ENCODE peak calls at places on chromosome 4, in six cellular contexts. N is lung; R is fibroblast of pulmonary artery; P is CD4-positive, alpha-beta memory T cell; B is mesendoderm; F is IMR-90. Z is an unnamed sample.
A peak's percentile ranks its signal among the peaks of the same experiment; 100 is the strongest.

GRCh38 chr4:89800012-89800516 is 36.9 kb downstream of the SNCA start:
- DNase-seq in N (no peak), R (peak; percentile 83), P (no peak), B (no peak), F (peak; percentile 18), Z (peak; percentile 33)

GRCh38 chr4:148293571-148293970 is 148.6 kb downstream of the NR3C2 start:
- DNase-seq in N (no peak), R (no peak), P (no peak), B (no peak), F (no peak), Z (no peak)

GRCh38 chr4:87939978-87940690 is 35.4 kb upstream of the SPP1 start:
- DNase-seq in N (no peak), R (no peak), P (no peak), B (no peak), F (no peak), Z (no peak)

GRCh38 chr4:139798456-139798855 is 132.8 kb downstream of the MGST2 start:
- DNase-seq in N (no peak), R (no peak), P (no peak), B (no peak), F (peak; percentile 10), Z (no peak)

GRCh38 chr4:89382439-89382838 is 74.8 kb upstream of the GPRIN3 start:
- DNase-seq in N (no peak), R (no peak), P (no peak), B (no peak), F (no peak), Z (no peak)

GRCh38 chr4:16449381-16449780 is 223.1 kb upstream of the TAPT1 start:
- DNase-seq in N (no peak), R (no peak), P (no peak), B (no peak), F (no peak), Z (no peak)

GRCh38 chr4:109009909-109010308 is 247.1 kb upstream of the ETNPPL start:
- DNase-seq in N (no peak), R (peak; percentile 78), P (no peak), B (no peak), F (peak; percentile 84), Z (peak; percentile 86)

GRCh38 chr4:39304651-39305050 is 61.5 kb downstream of the RFC1 start:
- DNase-seq in N (no peak), R (no peak), P (no peak), B (no peak), F (no peak), Z (peak; percentile 32)

GRCh38 chr4:156169011-156169410 is 215.3 kb upstream of the CTSO start:
- DNase-seq in N (peak; percentile 29), R (peak; percentile 89), P (no peak), B (peak; percentile 83), F (peak; percentile 95), Z (peak; percentile 87)

GRCh38 chr4:120824905-120825304 is 97.6 kb downstream of the PRDM5 start:
- DNase-seq in N (no peak), R (no peak), P (no peak), B (no peak), F (no peak), Z (no peak)

GRCh38 chr4:52873861-52874343 is 11.8 kb downstream of the RASL11B start:
- DNase-seq in N (peak; percentile 64), R (peak; percentile 41), P (no peak), B (peak; percentile 98), F (no peak), Z (no peak)
- H3K4me3 ChIP-seq in N (no peak overlapping the region), R (no peak overlapping the region), P (no peak overlapping the region), B (no peak overlapping the region), F (no peak overlapping the region), Z (no peak overlapping the region)

DNA sequence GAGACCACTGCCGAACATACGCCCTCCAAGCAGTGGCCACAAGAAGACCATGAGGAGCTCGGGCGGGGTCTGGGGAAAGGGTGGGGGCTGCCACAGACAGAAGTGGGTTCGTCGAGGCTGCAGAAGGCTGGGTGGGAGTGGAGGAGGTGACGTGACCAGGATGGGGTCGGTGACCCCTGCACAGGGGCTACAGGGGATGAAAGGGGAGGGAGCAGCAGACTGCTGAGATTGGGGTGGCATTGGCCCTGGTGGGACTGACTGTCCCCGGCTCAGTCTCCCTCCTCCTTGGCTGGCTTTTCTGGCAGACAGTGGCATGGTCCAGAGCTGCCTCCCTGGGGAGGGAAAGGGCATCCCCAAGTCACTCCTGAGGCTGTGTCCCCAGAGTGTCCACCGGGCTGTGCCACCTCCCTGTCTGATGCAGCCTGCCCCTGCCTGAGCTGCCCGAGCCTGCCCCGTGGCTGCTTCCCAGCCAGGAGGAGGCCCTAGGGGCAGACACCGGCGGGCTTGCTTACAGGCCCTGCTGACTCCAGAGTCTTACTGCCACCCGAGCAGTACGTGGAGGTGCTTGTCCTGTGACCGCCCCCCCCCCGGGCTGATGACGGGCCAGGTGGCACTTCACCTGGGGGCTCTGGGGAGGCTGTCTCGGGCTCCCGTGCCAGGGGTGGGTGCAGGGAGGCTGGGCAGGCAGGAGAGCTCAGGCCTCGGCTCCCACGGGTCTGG is 7.2 kb downstream of the SH3BP2 start:
- DNase-seq in N (no peak), R (no peak), P (no peak), B (no peak), F (no peak), Z (no peak)
- H3K4me3 ChIP-seq in N (no peak overlapping the region), R (no peak overlapping the region), P (peak overlapping the region; percentile 17), B (no peak overlapping the region), F (no peak overlapping the region), Z (no peak overlapping the region)

DNA sequence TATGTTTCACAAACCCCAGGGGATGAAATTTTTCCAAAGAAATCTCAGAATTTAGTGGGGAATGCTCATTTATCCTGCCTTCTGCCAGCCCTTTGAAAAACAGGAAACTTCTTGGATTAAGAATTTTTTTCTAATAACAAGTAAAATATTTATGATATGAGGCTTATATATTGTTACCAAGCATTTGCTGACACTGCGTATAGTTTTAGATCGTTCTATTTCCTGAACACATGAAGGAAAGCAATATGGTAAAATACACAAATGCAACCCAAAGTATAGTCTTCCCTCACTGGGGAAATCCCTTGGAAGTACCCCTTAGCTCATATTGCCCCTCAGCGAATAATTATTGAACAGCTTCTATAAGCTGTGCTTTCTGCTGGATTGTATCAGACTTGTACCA is 54.4 kb upstream of the MND1 start:
- DNase-seq in N (no peak), R (no peak), P (no peak), B (no peak), F (no peak), Z (no peak)
- H3K4me3 ChIP-seq in N (no peak overlapping the region), R (no peak overlapping the region), P (no peak overlapping the region), B (no peak overlapping the region), F (no peak overlapping the region), Z (no peak overlapping the region)

GRCh38 chr4:76087007-76087769 is 12.7 kb downstream of the ART3 start:
- DNase-seq in N (no peak), R (peak; percentile 74), P (no peak), B (peak; percentile 91), F (peak; percentile 61), Z (peak; percentile 73)
- H3K4me3 ChIP-seq in N (no peak overlapping the region), R (no peak overlapping the region), P (no peak overlapping the region), B (no peak overlapping the region), F (no peak overlapping the region), Z (no peak overlapping the region)

GRCh38 chr4:113975578-113975977 is 3.9 kb downstream of the ARSJ start:
- DNase-seq in N (no peak), R (no peak), P (no peak), B (no peak), F (no peak), Z (no peak)
- H3K4me3 ChIP-seq in N (no peak overlapping the region), R (peak overlapping the region; percentile 85), P (no peak overlapping the region), B (no peak overlapping the region), F (peak overlapping the region; percentile 73), Z (peak overlapping the region; percentile 11)

DNA sequence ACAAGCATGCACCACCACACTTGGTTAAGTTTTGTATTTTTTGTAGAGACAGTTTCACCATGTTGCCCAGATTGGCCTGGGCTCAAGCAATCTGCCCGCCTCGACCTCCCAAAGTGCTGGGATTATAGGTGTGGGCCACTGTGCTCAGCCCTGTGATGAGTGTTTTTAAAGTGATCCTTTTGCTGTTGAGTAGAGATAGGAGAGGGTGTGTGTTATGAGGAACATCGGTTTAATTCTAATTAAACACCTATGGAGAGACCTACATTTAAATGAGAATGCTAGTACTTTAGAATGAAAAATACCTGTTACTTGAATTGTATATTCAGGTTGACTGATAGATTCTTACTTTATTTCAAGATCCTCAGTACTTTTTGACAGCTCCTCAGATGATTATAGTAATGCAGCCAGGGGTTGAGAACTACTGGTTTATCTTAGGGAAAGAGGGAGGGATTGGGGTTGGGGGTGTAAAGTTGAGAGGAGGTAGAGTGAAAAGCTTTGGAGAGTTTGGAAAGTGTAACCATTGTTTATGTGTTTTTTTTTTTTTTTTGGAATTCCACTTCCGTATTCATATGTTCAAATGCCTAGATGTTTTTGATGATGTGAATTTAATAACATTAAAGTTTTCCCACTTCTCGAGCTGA is 36.8 kb upstream of the DCK start:
- DNase-seq in N (no peak), R (no peak), P (no peak), B (no peak), F (no peak), Z (no peak)
- H3K4me3 ChIP-seq in N (no peak overlapping the region), R (no peak overlapping the region), P (no peak overlapping the region), B (no peak overlapping the region), F (no peak overlapping the region), Z (no peak overlapping the region)

DNA sequence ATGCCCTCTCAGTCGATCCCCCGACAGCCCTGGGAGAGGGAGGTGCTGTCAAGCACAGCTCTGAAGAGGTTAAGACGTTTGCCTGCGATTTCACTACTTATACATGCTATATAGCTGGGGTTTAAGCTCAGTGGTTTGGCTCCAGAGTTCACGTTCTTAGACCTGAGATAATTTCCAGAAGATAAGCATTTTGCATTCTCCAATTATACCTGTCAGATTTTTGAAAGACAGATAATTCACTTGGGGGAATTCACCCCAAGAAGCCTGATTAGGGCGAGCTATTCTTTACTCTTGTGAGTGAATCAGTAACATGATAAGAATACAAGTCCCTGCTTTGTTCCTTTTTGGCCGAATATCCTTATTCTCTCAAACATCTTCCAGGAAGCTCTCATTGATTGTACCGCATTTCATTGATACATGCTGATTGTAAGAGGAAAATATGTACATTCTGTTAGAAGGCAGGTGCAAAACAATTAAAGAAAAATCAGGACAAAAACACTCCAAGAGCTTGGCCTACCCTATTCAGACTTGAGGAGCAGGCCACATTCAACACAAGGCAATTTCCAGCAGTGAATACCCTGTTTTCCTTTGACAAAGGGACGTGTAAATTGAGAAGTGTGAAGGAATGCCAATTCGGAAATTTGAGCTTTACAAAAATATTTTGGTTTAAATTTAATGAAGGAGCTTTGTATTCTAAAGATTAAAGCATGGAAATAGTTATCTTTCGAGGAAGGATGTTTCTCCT is 30.2 kb downstream of the TENM3 start:
- DNase-seq in N (no peak), R (no peak), P (no peak), B (peak; percentile 23), F (no peak), Z (no peak)
- H3K4me3 ChIP-seq in N (no peak overlapping the region), R (no peak overlapping the region), P (no peak overlapping the region), B (no peak overlapping the region), F (no peak overlapping the region), Z (no peak overlapping the region)

DNA sequence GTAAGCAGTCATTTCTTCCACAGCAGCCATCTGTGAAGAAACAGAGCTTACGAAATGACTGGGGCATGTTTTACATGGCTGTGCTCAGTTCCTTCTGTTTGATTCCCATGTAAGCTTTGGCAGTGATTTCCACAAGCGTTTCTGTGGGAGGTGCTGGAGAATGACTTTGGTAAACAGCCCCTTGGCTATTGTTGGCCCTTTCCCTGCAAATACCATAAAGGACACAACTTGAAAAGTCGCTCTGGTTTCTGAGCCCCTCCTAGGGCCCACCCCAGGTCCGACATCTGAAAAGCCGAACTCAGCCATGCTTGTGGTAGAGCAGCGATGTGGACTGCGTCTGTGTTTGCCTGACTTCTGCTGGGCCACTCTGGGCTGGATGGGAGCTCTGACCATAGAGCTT is 3.7 kb downstream of the LIMCH1 start:
- DNase-seq in N (no peak), R (peak; percentile 48), P (no peak), B (no peak), F (no peak), Z (no peak)
- H3K4me3 ChIP-seq in N (no peak overlapping the region), R (no peak overlapping the region), P (no peak overlapping the region), B (no peak overlapping the region), F (no peak overlapping the region), Z (no peak overlapping the region)